ENCODE peak calls at places on chromosomes 2 and 18, in seven cellular contexts. O is type B pancreatic cell; M is nephron progenitor cell; Y is KG1; H is stimulated activated CD8-positive, alpha-beta memory T cell treated with anti-CD3 and anti-CD28 coated beads, Interleukin-2, amount 100 ng/mL, for 1 hour; Q is ureter; X is GDM1. G is an unnamed sample.

GRCh38 chr2:239496700-239497099 is 95.9 kb upstream of the HDAC4 start:
- DNase-seq in Y (no peak), X (no peak), H (no peak), M (no peak), Q (no peak), O (no peak), G (no peak)

GRCh38 chr2:101446869-101447268 is 28.0 kb downstream of the RFX8 start:
- DNase-seq in M (no peak), O (no peak), X (peak; percentile 51), Y (no peak), Q (no peak), H (no peak), G (no peak)

GRCh38 chr18:48676346-48676745 is 137.5 kb downstream of the CTIF start:
- DNase-seq in M (no peak), O (no peak), H (no peak), Q (no peak), X (no peak), Y (no peak), G (no peak)

GRCh38 chr18:907880-908512 is 3.3 kb downstream of the ADCYAP1 start:
- DNase-seq in O (no peak), Q (no peak), X (no peak), H (no peak), M (peak; percentile 35), Y (no peak), G (no peak)

GRCh38 chr2:236663267-236663666 is 93.6 kb downstream of the ACKR3 start:
- DNase-seq in M (no peak), O (no peak), H (no peak), X (no peak), Q (peak; percentile 75), Y (no peak), G (no peak)

GRCh38 chr2:174342600-174343342 is 8.0 kb downstream of the SP9 start:
- DNase-seq in H (no peak), M (peak; percentile 35), O (no peak), Q (no peak), Y (no peak), X (no peak), G (no peak)

GRCh38 chr2:20604401-20604911 is 46.4 kb downstream of the HS1BP3 start:
- DNase-seq in Q (no peak), H (no peak), Y (no peak), X (no peak), M (no peak), O (no peak), G (no peak)

GRCh38 chr2:240785424-240786335 is 34.3 kb downstream of the KIF1A start:
- DNase-seq in X (no peak), M (peak; percentile 10), H (no peak), Y (no peak), Q (no peak), O (no peak), G (no peak)

GRCh38 chr2:3628800-3629199 is 29.2 kb upstream of the ALLC start:
- DNase-seq in O (peak; percentile 53), H (no peak), X (no peak), M (peak; percentile 42), Y (no peak), Q (peak; percentile 39), G (no peak)

G was measured in memory B cell.